ENCODE peak calls at places on chromosomes 11 and 22, in nine cellular contexts. T is activated naive CD8-positive, alpha-beta T cell treated with anti-CD3 and anti-CD28 coated beads for 36 hours; O is RWPE1; M is substantia nigra; Q is NCI-H1930; P is HCEC 1CT; F is endodermal cell; J is globus pallidus; C is T-helper 9 cell. Z is an unnamed sample.

GRCh38 chr11:3614742-3615171 is 27.0 kb downstream of the ART5 start:
- DNase-seq in F (no peak), O (no peak), J (peak; percentile 11), T (peak; percentile 55), C (no peak), Q (no peak), M (no peak), P (no peak), Z (no peak)

GRCh38 chr11:12121504-12121903 is 11.1 kb downstream of the MICAL2 start:
- DNase-seq in C (no peak), F (no peak), J (no peak), O (no peak), M (no peak), Q (no peak), T (no peak), P (no peak), Z (no peak)

GRCh38 chr11:131430466-131431176 is 60.2 kb downstream of the NTM start:
- DNase-seq in T (no peak), F (no peak), P (no peak), C (no peak), Q (no peak), O (no peak), J (peak; percentile 30), M (no peak), Z (no peak)

GRCh38 chr11:71946144-71946571 is 17.3 kb downstream of the RNF121 start:
- DNase-seq in P (no peak), J (no peak), Q (no peak), M (no peak), T (no peak), O (no peak), F (no peak), C (no peak), Z (no peak)

GRCh38 chr11:117144477-117145392 is 648 bp downstream of the PAFAH1B2 start:
- DNase-seq in O (peak; percentile 79), M (no peak), Q (peak; percentile 30), F (peak; percentile 78), J (peak; percentile 22), T (peak; percentile 48), C (peak; percentile 18), P (peak; percentile 81), Z (peak; percentile 66)

GRCh38 chr11:75518771-75519653 is 6.7 kb downstream of the GDPD5 start:
- DNase-seq in J (no peak), T (no peak), Q (no peak), P (no peak), O (no peak), F (no peak), C (no peak), M (no peak), Z (no peak)

GRCh38 chr22:26775394-26775793 is 118.0 kb downstream of the MIAT start:
- DNase-seq in M (no peak), P (no peak), F (no peak), J (no peak), C (no peak), O (no peak), Q (no peak), T (no peak), Z (no peak)

GRCh38 chr11:58688779-58689503 is 42.8 kb downstream of the GLYAT start:
- DNase-seq in Q (no peak), P (peak; percentile 23), T (no peak), J (no peak), M (no peak), O (peak; percentile 57), C (no peak), F (no peak), Z (no peak)

GRCh38 chr22:27412866-27413445 is 388.6 kb downstream of the MN1 start:
- DNase-seq in C (no peak), J (no peak), M (no peak), T (no peak), Q (no peak), P (no peak), O (no peak), F (no peak), Z (no peak)

GRCh38 chr11:63573881-63574855 is 11.0 kb upstream of the PLAAT2 start:
- DNase-seq in M (no peak), T (peak; percentile 34), O (peak; percentile 20), P (peak; percentile 76), F (no peak), C (no peak), J (peak; percentile 74), Q (no peak), Z (peak; percentile 59)

GRCh38 chr11:32385998-32386397 is 49.3 kb downstream of the WT1 start:
- DNase-seq in P (peak; percentile 74), M (no peak), Q (no peak), O (peak; percentile 62), J (no peak), C (no peak), T (no peak), F (peak; percentile 78), Z (peak; percentile 85)

GRCh38 chr22:19149047-19149883 is 827 bp downstream of the GSC2 start:
- DNase-seq in M (no peak), J (no peak), Q (no peak), O (no peak), P (no peak), T (peak; percentile 59), C (peak; percentile 25), F (peak; percentile 84), Z (no peak)

GRCh38 chr11:125578783-125579182 is 9.5 kb downstream of the EI24 start:
- DNase-seq in M (no peak), P (no peak), F (no peak), O (no peak), C (no peak), T (no peak), Q (no peak), J (no peak), Z (no peak)

GRCh38 chr11:128830290-128830813 is 36.7 kb downstream of the KCNJ1 start:
- DNase-seq in T (no peak), Q (no peak), C (no peak), O (no peak), M (no peak), J (no peak), P (no peak), F (no peak), Z (no peak)

GRCh38 chr11:13984616-13985474 is 22.3 kb downstream of the SPON1 start:
- DNase-seq in O (no peak), J (no peak), Q (no peak), M (no peak), C (no peak), P (peak; percentile 90), F (no peak), T (no peak), Z (no peak)

GRCh38 chr11:61893981-61894380 is 2.6 kb upstream of the FADS3 start:
- DNase-seq in T (no peak), Q (no peak), O (no peak), J (no peak), M (no peak), C (no peak), F (no peak), P (peak; percentile 85), Z (no peak)

GRCh38 chr11:80297808-80298460 is 857.1 kb upstream of the TENM4 start:
- DNase-seq in Q (no peak), T (no peak), F (no peak), P (peak; percentile 15), J (no peak), C (no peak), O (peak; percentile 36), M (no peak), Z (no peak)

GRCh38 chr11:33920838-33921613 is 29.1 kb upstream of the LMO2 start:
- DNase-seq in O (no peak), F (no peak), Q (no peak), J (no peak), T (peak; percentile 32), M (no peak), C (no peak), P (no peak), Z (no peak)

GRCh38 chr22:41171996-41172395 is 33.1 kb upstream of the L3MBTL2 start:
- DNase-seq in M (no peak), F (no peak), Q (no peak), T (no peak), C (no peak), O (no peak), J (no peak), P (no peak), Z (no peak)

GRCh38 chr11:117382746-117383145 is 55.1 kb downstream of the CEP164 start:
- DNase-seq in M (no peak), F (no peak), J (no peak), Q (no peak), O (no peak), P (no peak), C (no peak), T (no peak), Z (no peak)

GRCh38 chr11:78656327-78656726 is 81.7 kb upstream of the NARS2 start:
- DNase-seq in P (no peak), T (no peak), M (no peak), O (no peak), F (peak; percentile 38), J (no peak), C (no peak), Q (no peak), Z (no peak)

GRCh38 chr11:45174168-45174835 is 27.9 kb downstream of the PRDM11 start:
- DNase-seq in M (no peak), C (no peak), F (no peak), P (no peak), J (no peak), T (no peak), Q (no peak), O (no peak), Z (no peak)

GRCh38 chr11:46356911-46357482 is 9.7 kb downstream of the DGKZ start:
- DNase-seq in C (no peak), P (peak; percentile 42), M (no peak), F (no peak), J (no peak), Q (no peak), O (peak; percentile 77), T (no peak), Z (no peak)

GRCh38 chr22:41910599-41911291 is 4.1 kb downstream of the SHISA8 start:
- DNase-seq in Q (no peak), P (no peak), C (peak; percentile 23), T (no peak), J (peak; percentile 74), F (peak; percentile 64), O (no peak), M (peak; percentile 39), Z (no peak)

GRCh38 chr11:60972182-60973030 is 926 bp downstream of the CD6 start:
- DNase-seq in J (no peak), C (no peak), P (no peak), T (no peak), M (no peak), O (no peak), Q (no peak), F (peak; percentile 34), Z (no peak)

GRCh38 chr11:8055111-8055835 is 25.7 kb upstream of the TUB start:
- DNase-seq in Q (no peak), P (no peak), T (no peak), M (no peak), J (no peak), O (no peak), F (peak; percentile 78), C (no peak), Z (no peak)

GRCh38 chr22:36144886-36145541 is 15.5 kb downstream of the APOL3 start:
- DNase-seq in C (no peak), J (peak; percentile 72), P (peak; percentile 51), T (no peak), O (peak; percentile 25), F (peak; percentile 90), M (peak; percentile 34), Q (peak; percentile 7), Z (peak; percentile 11)

GRCh38 chr11:126992065-126992803 is 8.3 kb downstream of the KIRREL3 start:
- DNase-seq in M (no peak), O (no peak), T (no peak), Q (no peak), P (peak; percentile 85), C (no peak), F (no peak), J (no peak), Z (no peak)

GRCh38 chr11:34890812-34891211 is 25.4 kb downstream of the APIP start:
- DNase-seq in Q (peak; percentile 21), F (no peak), C (no peak), M (no peak), J (peak; percentile 76), P (peak; percentile 59), T (no peak), O (peak; percentile 34), Z (no peak)

GRCh38 chr11:112160452-112160851 is 3.4 kb downstream of the IL18 start:
- DNase-seq in P (no peak), O (no peak), Q (no peak), J (no peak), F (no peak), T (no peak), C (no peak), M (no peak), Z (no peak)

GRCh38 chr22:21611210-21611977 is 18.4 kb downstream of the YDJC start:
- DNase-seq in Q (no peak), M (no peak), C (no peak), O (no peak), F (no peak), P (no peak), T (no peak), J (no peak), Z (no peak)

Z was measured in T47D.